ENCODE peak calls at places on chromosomes 4 and X, in ten cellular contexts. J, N, I, Z, L, M, S, U, F and E are unnamed samples.

GRCh38 chr4:103012085-103012484 is 7.4 kb downstream of the SLC9B1 start:
- DNase-seq in J (no peak), N (peak), I (peak), Z (no peak), L (no peak), M (no peak), S (peak), U (no peak), F (no peak), E (no peak)

GRCh38 chrX:11470231-11470630 is 177.0 kb downstream of the AMELX start:
- DNase-seq in J (no peak), N (peak), I (peak), Z (no peak), L (no peak), M (no peak), S (no peak), U (no peak), F (no peak), E (no peak)

GRCh38 chr4:34293459-34293858 is 1950.9 kb downstream of the ARAP2 start:
- DNase-seq in J (no peak), N (peak), I (no peak), Z (no peak), L (no peak), M (no peak), S (no peak), U (no peak), F (no peak), E (no peak)

GRCh38 chr4:186416451-186417060 is 138.8 kb downstream of the MTNR1A start:
- DNase-seq in J (no peak), N (no peak), I (no peak), Z (no peak), L (no peak), M (no peak), S (no peak), U (no peak), F (no peak), E (no peak)

GRCh38 chr4:1249731-1250526 is 999 bp upstream of the CTBP1 start:
- DNase-seq in J (peak), N (peak), I (no peak), Z (peak), L (peak), M (peak), S (no peak), U (no peak), F (peak), E (no peak)

GRCh38 chr4:109962401-109962800 is 49.7 kb downstream of the EGF start:
- DNase-seq in J (no peak), N (no peak), I (no peak), Z (no peak), L (no peak), M (no peak), S (no peak), U (no peak), F (no peak), E (no peak)

GRCh38 chr4:145511913-145512522 is 30.4 kb downstream of the SMAD1 start:
- DNase-seq in J (no peak), N (no peak), I (peak), Z (no peak), L (no peak), M (no peak), S (no peak), U (no peak), F (no peak), E (no peak)

GRCh38 chr4:88900432-88900831 is 156.6 kb downstream of the FAM13A start:
- DNase-seq in J (no peak), N (peak), I (peak), Z (no peak), L (no peak), M (no peak), S (no peak), U (no peak), F (no peak), E (no peak)

GRCh38 chr4:147853706-147854105 is 121.8 kb downstream of the ARHGAP10 start:
- DNase-seq in J (no peak), N (no peak), I (peak), Z (no peak), L (no peak), M (no peak), S (no peak), U (no peak), F (no peak), E (no peak)

GRCh38 chrX:123184858-123185251 is 777 bp downstream of the GRIA3 start:
- DNase-seq in J (no peak), N (no peak), I (no peak), Z (no peak), L (peak), M (no peak), S (no peak), U (no peak), F (no peak), E (no peak)

GRCh38 chr4:100581337-100581736 is 63.5 kb upstream of the EMCN start:
- DNase-seq in J (no peak), N (no peak), I (no peak), Z (no peak), L (no peak), M (no peak), S (no peak), U (no peak), F (no peak), E (no peak)

GRCh38 chrX:134095366-134095765 is 110.0 kb upstream of the GPC3 start:
- DNase-seq in J (no peak), N (no peak), I (no peak), Z (no peak), L (no peak), M (no peak), S (no peak), U (no peak), F (no peak), E (no peak)

GRCh38 chr4:179666226-179666625 is 2224.0 kb upstream of the AGA start:
- DNase-seq in J (no peak), N (no peak), I (no peak), Z (no peak), L (peak), M (no peak), S (no peak), U (no peak), F (no peak), E (no peak)

GRCh38 chrX:136138939-136139338 is 8.4 kb upstream of the FHL1 start:
- DNase-seq in J (no peak), N (no peak), I (no peak), Z (no peak), L (no peak), M (no peak), S (no peak), U (no peak), F (no peak), E (no peak)

GRCh38 chr4:112859456-112860184 is 189.8 kb upstream of the ANK2 start:
- DNase-seq in J (no peak), N (no peak), I (no peak), Z (no peak), L (no peak), M (no peak), S (no peak), U (no peak), F (no peak), E (no peak)

GRCh38 chr4:86060341-86060740 is 299.5 kb downstream of the MAPK10 start:
- DNase-seq in J (no peak), N (no peak), I (no peak), Z (no peak), L (no peak), M (no peak), S (no peak), U (no peak), F (no peak), E (no peak)

GRCh38 chr4:183256756-183257385 is 63.2 kb downstream of the CLDN22 start:
- DNase-seq in J (peak), N (peak), I (peak), Z (no peak), L (peak), M (peak), S (peak), U (peak), F (peak), E (no peak)

GRCh38 chr4:16413794-16414555 is 187.7 kb upstream of the TAPT1 start:
- DNase-seq in J (no peak), N (no peak), I (no peak), Z (no peak), L (no peak), M (no peak), S (no peak), U (no peak), F (no peak), E (no peak)

GRCh38 chrX:50622751-50623150 is 152.1 kb upstream of the DGKK start:
- DNase-seq in J (no peak), N (no peak), I (no peak), Z (no peak), L (no peak), M (no peak), S (no peak), U (no peak), F (no peak), E (no peak)

GRCh38 chr4:101199507-101200285 is 147.6 kb downstream of the PPP3CA start:
- DNase-seq in J (no peak), N (peak), I (peak), Z (no peak), L (no peak), M (no peak), S (no peak), U (no peak), F (no peak), E (no peak)

GRCh38 chrX:41121766-41122165 is 36.5 kb downstream of the USP9X start:
- DNase-seq in J (no peak), N (no peak), I (no peak), Z (no peak), L (no peak), M (no peak), S (no peak), U (no peak), F (no peak), E (no peak)

GRCh38 chrX:87338510-87338909 is 179.1 kb upstream of the KLHL4 start:
- DNase-seq in J (no peak), N (peak), I (peak), Z (no peak), L (no peak), M (no peak), S (no peak), U (no peak), F (no peak), E (no peak)

GRCh38 chr4:61202638-61203495 is 2.7 kb downstream of the ADGRL3 start:
- DNase-seq in J (no peak), N (peak), I (no peak), Z (no peak), L (peak), M (no peak), S (no peak), U (peak), F (peak), E (peak)

GRCh38 chr4:169869487-169869886 is 111.7 kb upstream of the HPF1 start:
- DNase-seq in J (no peak), N (peak), I (no peak), Z (no peak), L (no peak), M (no peak), S (peak), U (no peak), F (no peak), E (no peak)

GRCh38 chr4:37365888-37366287 is 121.3 kb downstream of the NWD2 start:
- DNase-seq in J (no peak), N (peak), I (no peak), Z (no peak), L (no peak), M (no peak), S (no peak), U (no peak), F (no peak), E (no peak)

GRCh38 chr4:157165935-157166334 is 54.6 kb upstream of the GRIA2 start:
- DNase-seq in J (no peak), N (no peak), I (no peak), Z (no peak), L (no peak), M (no peak), S (no peak), U (no peak), F (no peak), E (no peak)

GRCh38 chr4:92600638-92601037 is 296.9 kb downstream of the GRID2 start:
- DNase-seq in J (no peak), N (no peak), I (no peak), Z (no peak), L (peak), M (no peak), S (no peak), U (no peak), F (no peak), E (no peak)

GRCh38 chrX:68720851-68721250 is 73.4 kb downstream of the STARD8 start:
- DNase-seq in J (no peak), N (no peak), I (no peak), Z (no peak), L (no peak), M (no peak), S (no peak), U (no peak), F (no peak), E (no peak)

GRCh38 chr4:188400456-188400855 is 261.2 kb downstream of the TRIML1 start:
- DNase-seq in J (no peak), N (no peak), I (no peak), Z (no peak), L (no peak), M (no peak), S (no peak), U (no peak), F (no peak), E (no peak)

GRCh38 chr4:149896428-149896827 is 80.8 kb upstream of the IQCM start:
- DNase-seq in J (no peak), N (peak), I (peak), Z (no peak), L (peak), M (no peak), S (no peak), U (peak), F (no peak), E (no peak)

GRCh38 chr4:172142331-172142738 is 329.1 kb downstream of the GALNTL6 start:
- DNase-seq in J (no peak), N (peak), I (peak), Z (no peak), L (no peak), M (no peak), S (no peak), U (no peak), F (no peak), E (no peak)

GRCh38 chr4:2804449-2804972 is 11.6 kb downstream of the SH3BP2 start:
- DNase-seq in J (peak), N (no peak), I (no peak), Z (no peak), L (no peak), M (no peak), S (no peak), U (no peak), F (no peak), E (peak)

GRCh38 chr4:140877781-140878180 is 121.6 kb upstream of the TBC1D9 start:
- DNase-seq in J (no peak), N (no peak), I (no peak), Z (no peak), L (no peak), M (no peak), S (no peak), U (no peak), F (no peak), E (no peak)

GRCh38 chr4:147078875-147079658 is 133.4 kb upstream of the TTC29 start:
- DNase-seq in J (no peak), N (no peak), I (peak), Z (no peak), L (no peak), M (no peak), S (no peak), U (no peak), F (no peak), E (no peak)

DNA sequence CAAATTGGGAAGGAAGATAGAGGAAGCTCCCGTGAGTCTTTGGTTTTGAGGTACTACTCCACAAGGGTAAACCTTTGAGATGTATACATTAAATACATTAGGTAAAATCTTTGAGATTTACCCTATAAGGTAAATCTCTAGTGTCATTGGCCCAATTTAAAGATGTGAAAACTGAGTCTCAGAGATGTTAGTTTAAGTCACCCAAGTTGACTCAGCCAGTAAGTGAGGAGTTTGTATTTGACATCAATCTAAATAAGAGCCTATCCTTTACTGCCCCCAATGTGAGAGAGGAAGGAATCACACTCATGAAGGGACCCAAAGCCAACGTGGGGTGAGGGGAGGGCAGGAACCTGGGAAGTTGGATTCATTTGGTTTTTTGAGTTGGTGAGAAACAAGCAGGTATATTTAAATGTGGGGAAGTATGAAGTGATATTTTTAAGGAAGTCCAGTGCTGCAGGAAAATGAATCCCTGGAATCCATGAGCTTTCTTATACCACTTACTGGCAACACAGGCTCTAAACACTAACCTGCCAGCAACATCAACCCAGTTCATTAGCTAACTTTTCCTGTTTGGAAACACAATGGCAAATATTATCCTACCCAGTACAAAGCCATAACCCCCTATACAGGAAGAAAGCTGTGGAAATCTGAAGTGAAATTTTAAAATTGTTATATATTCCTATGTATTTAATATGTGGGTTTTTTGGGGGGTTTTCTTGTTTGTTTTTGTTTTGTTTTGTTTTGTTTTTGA is 55.3 kb downstream of the PALLD start:
- DNase-seq in J (no peak), N (no peak), I (no peak), Z (no peak), L (no peak), M (no peak), S (no peak), U (no peak), F (no peak), E (no peak)
- TF ChIP-seq CTCF in J (no peak), N (no peak), I (peak), Z (peak), L (no peak), M (no peak), S (no peak), U (no peak), F (no peak), E (peak)

GRCh38 chrX:153781428-153782047 is 697 bp downstream of the SRPK3 start:
- DNase-seq in J (no peak), N (no peak), I (no peak), Z (no peak), L (no peak), M (no peak), S (no peak), U (no peak), F (no peak), E (no peak)

GRCh38 chrX:153780678-153781427 is at the start of gene SRPK3:
- DNase-seq in J (no peak), N (peak), I (no peak), Z (no peak), L (no peak), M (no peak), S (no peak), U (no peak), F (no peak), E (no peak)

GRCh38 chrX:153782871-153783270 is 2.0 kb downstream of the SRPK3 start:
- DNase-seq in J (no peak), N (no peak), I (no peak), Z (no peak), L (no peak), M (no peak), S (no peak), U (no peak), F (no peak), E (no peak)

GRCh38 chrX:153783378-153784013 is 2.7 kb downstream of the SRPK3 start:
- DNase-seq in J (no peak), N (no peak), I (no peak), Z (no peak), L (no peak), M (no peak), S (no peak), U (no peak), F (no peak), E (no peak)

DNA sequence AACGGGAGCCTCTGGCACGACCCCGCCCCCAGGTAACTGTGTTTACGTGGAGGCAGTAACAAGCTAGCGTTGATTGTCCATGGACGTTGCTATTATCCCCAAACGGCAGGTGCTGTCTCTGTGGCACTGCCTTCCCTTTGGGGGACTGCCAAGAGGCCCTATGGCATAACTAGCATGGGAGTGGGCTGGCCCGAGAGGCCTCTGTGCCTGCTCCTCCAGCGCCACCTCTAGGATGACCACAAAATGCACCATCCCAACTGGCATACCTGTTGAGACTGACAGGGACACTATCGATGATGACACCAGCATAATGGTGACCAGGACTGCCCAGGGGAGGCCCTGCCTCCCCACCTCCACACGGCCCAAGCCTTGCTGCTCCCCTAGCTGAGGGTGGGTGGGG is 1.5 kb downstream of the SRPK3 start:
- DNase-seq in J (no peak), N (no peak), I (no peak), Z (no peak), L (peak), M (no peak), S (no peak), U (no peak), F (no peak), E (no peak)
- TF ChIP-seq CTCF in J (no peak), N (peak), I (no peak), Z (peak), L (no peak), M (no peak), S (no peak), U (no peak), F (no peak), E (no peak)

DNA sequence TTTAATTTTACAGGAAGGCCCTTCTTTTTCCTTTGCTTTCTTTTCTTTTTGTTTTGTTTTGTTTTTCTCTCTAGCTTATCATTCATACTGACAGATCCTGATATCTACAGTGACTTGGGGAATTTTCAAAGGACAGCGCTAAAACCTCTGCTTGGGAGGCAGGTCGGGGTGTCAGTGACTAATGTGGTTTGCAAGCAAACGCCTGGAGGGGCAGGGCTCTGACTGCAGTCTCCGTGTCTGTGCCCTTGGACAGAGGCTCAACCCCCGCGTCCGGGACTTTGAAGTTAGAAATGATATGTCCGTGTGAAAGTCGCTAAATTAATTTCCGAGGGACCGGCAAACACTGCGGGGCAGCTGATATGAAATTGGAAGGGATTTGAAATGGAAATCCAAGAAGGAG is 312.5 kb downstream of the DHRSX start:
- DNase-seq in J (no peak), N (no peak), I (peak), Z (no peak), L (no peak), M (no peak), S (no peak), U (no peak), F (no peak), E (no peak)
- TF ChIP-seq CTCF in J (no peak), N (no peak), I (no peak), Z (no peak), L (no peak), M (no peak), S (no peak), U (no peak), F (no peak), E (no peak)

GRCh38 chr4:176376032-176376614 is 56.4 kb downstream of the SPCS3 start:
- DNase-seq in J (no peak), N (peak), I (peak), Z (no peak), L (no peak), M (no peak), S (no peak), U (no peak), F (peak), E (no peak)
- TF ChIP-seq CTCF in J (peak), N (peak), I (peak), Z (peak), L (no peak), M (peak), S (no peak), U (no peak), F (peak), E (peak)

DNA sequence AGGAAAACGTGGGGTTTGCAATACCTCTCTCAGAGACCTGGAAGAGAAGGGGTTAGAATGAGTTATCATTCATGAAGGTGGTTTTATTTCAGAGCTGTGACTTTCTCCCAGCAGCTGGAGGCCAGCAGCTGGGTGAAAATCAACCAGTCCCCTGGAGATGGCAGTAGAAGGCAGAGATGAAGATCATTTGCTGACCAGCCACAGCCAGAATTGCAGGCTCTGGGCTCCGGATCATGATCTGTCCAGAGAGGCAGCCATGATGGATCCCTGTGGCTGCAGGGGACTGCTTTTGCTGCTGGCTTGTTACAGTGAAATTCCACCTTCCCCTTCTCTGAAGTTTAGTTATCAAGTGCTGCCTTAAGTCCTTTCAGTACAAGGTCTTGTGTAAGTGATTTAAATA is 46.9 kb upstream of the TAB3 start:
- DNase-seq in J (no peak), N (peak), I (peak), Z (no peak), L (peak), M (peak), S (no peak), U (peak), F (no peak), E (no peak)
- TF ChIP-seq CTCF in J (no peak), N (peak), I (peak), Z (peak), L (no peak), M (no peak), S (no peak), U (no peak), F (no peak), E (no peak)